ENCODE peak calls at places on chromosomes 5 and 9, in eight cellular contexts. T is B cell; B is H1; F is CD8-positive, alpha-beta memory T cell; X is HFFc6; J is adipocyte; K is stimulated activated CD4-positive, alpha-beta T cell treated with anti-CD3 and anti-CD28 coated beads, TNF-alpha, amount 100 ng/mL, for 48 hours; M is WTC11. U is an unnamed sample.

GRCh38 chr5:95846554-95847260 is 24.2 kb upstream of the GLRX start:
- DNase-seq in T (peak; percentile 79), B (peak; percentile 71), F (peak; percentile 68), X (peak; percentile 62), J (peak; percentile 89), K (peak; percentile 48), M (peak; percentile 60), U (peak; percentile 45)

GRCh38 chr9:89444212-89444611 is 53.7 kb downstream of the SEMA4D start:
- DNase-seq in T (no peak), B (no peak), F (peak; percentile 81), X (no peak), J (no peak), K (no peak), M (no peak), U (no peak)

GRCh38 chr9:107243757-107244156 is 39.3 kb upstream of the RAD23B start:
- DNase-seq in T (no peak), B (no peak), F (peak; percentile 1), X (peak; percentile 31), J (peak; percentile 32), K (peak; percentile 18), M (no peak), U (no peak)

GRCh38 chr5:109558364-109558763 is 131.4 kb upstream of the MAN2A1 start:
- DNase-seq in T (no peak), B (no peak), F (no peak), X (no peak), J (peak; percentile 4), K (no peak), M (no peak), U (no peak)

GRCh38 chr5:179974946-179975712 is 67.4 kb upstream of the TBC1D9B start:
- DNase-seq in T (peak; percentile 79), B (peak; percentile 76), F (peak; percentile 12), X (no peak), J (peak; percentile 26), K (no peak), M (peak; percentile 72), U (no peak)

GRCh38 chr9:78592866-78593265 is 295.9 kb downstream of the PSAT1 start:
- DNase-seq in T (no peak), B (no peak), F (no peak), X (peak; percentile 64), J (peak; percentile 57), K (no peak), M (no peak), U (no peak)

GRCh38 chr9:105445203-105445881 is 2.5 kb upstream of the FSD1L start:
- DNase-seq in T (no peak), B (no peak), F (no peak), X (no peak), J (no peak), K (no peak), M (no peak), U (no peak)

GRCh38 chr9:118321823-118322222 is 617.6 kb downstream of the TLR4 start:
- DNase-seq in T (no peak), B (no peak), F (no peak), X (no peak), J (no peak), K (no peak), M (no peak), U (no peak)

GRCh38 chr5:88677943-88678779 is 204.8 kb downstream of the MEF2C start:
- DNase-seq in T (peak; percentile 21), B (no peak), F (no peak), X (no peak), J (no peak), K (no peak), M (peak; percentile 63), U (no peak)

GRCh38 chr9:5784526-5785315 is 48.2 kb downstream of the ERMP1 start:
- DNase-seq in T (no peak), B (no peak), F (no peak), X (peak; percentile 24), J (no peak), K (no peak), M (no peak), U (no peak)

GRCh38 chr5:176134529-176135223 is 103.5 kb upstream of the SIMC1 start:
- DNase-seq in T (no peak), B (peak; percentile 52), F (no peak), X (no peak), J (no peak), K (no peak), M (no peak), U (no peak)

GRCh38 chr9:136644593-136645342 is 17.9 kb upstream of the EGFL7 start:
- DNase-seq in T (peak; percentile 86), B (peak; percentile 93), F (peak; percentile 58), X (peak; percentile 17), J (peak; percentile 72), K (peak; percentile 53), M (peak; percentile 82), U (peak; percentile 58)

GRCh38 chr9:131815971-131816873 is 76.3 kb upstream of the RAPGEF1 start:
- DNase-seq in T (no peak), B (no peak), F (no peak), X (no peak), J (no peak), K (no peak), M (no peak), U (no peak)

GRCh38 chr9:130735566-130735965 is 42.0 kb downstream of the EXOSC2 start:
- DNase-seq in T (no peak), B (no peak), F (no peak), X (no peak), J (no peak), K (no peak), M (no peak), U (no peak)

GRCh38 chr5:123089572-123089970 is 530 bp downstream of the PRDM6 start:
- DNase-seq in T (peak; percentile 26), B (peak; percentile 83), F (no peak), X (no peak), J (peak; percentile 71), K (no peak), M (peak; percentile 65), U (no peak)

GRCh38 chr9:101639785-101640437 is 45.1 kb upstream of the PPP3R2 start:
- DNase-seq in T (no peak), B (no peak), F (no peak), X (no peak), J (no peak), K (no peak), M (no peak), U (no peak)

GRCh38 chr9:137085918-137086530 is 761 bp upstream of the MAN1B1 start:
- DNase-seq in T (no peak), B (no peak), F (no peak), X (peak; percentile 46), J (peak; percentile 77), K (no peak), M (peak; percentile 36), U (no peak)

GRCh38 chr9:136093331-136093986 is 1.6 kb downstream of the NACC2 start:
- DNase-seq in T (no peak), B (no peak), F (no peak), X (no peak), J (peak; percentile 20), K (no peak), M (no peak), U (no peak)

GRCh38 chr9:123642291-123643278 is 286.6 kb downstream of the CRB2 start:
- DNase-seq in T (no peak), B (no peak), F (no peak), X (no peak), J (peak; percentile 27), K (no peak), M (no peak), U (no peak)

GRCh38 chr9:103661663-103662062 is 432.4 kb upstream of the SMC2 start:
- DNase-seq in T (no peak), B (no peak), F (no peak), X (no peak), J (no peak), K (no peak), M (no peak), U (no peak)

GRCh38 chr9:4375424-4376195 is 75.7 kb upstream of the GLIS3 start:
- DNase-seq in T (no peak), B (no peak), F (peak; percentile 25), X (peak; percentile 92), J (peak; percentile 76), K (no peak), M (no peak), U (no peak)

GRCh38 chr5:45017568-45017967 is 208.8 kb downstream of the MRPS30 start:
- DNase-seq in T (no peak), B (no peak), F (no peak), X (no peak), J (no peak), K (no peak), M (no peak), U (no peak)

GRCh38 chr9:127612993-127613954 is 1.2 kb downstream of the STXBP1 start:
- DNase-seq in T (peak; percentile 41), B (peak; percentile 80), F (peak; percentile 69), X (peak; percentile 77), J (peak; percentile 78), K (no peak), M (peak; percentile 55), U (peak; percentile 9)

GRCh38 chr9:113949206-113950078 is 73.3 kb downstream of the ZNF618 start:
- DNase-seq in T (no peak), B (peak; percentile 39), F (no peak), X (no peak), J (no peak), K (no peak), M (no peak), U (no peak)

GRCh38 chr5:132467292-132467984 is 23.1 kb downstream of the IRF1 start:
- DNase-seq in T (peak; percentile 38), B (no peak), F (no peak), X (no peak), J (no peak), K (no peak), M (no peak), U (no peak)

GRCh38 chr9:89254058-89254772 is 56.8 kb upstream of the CKS2 start:
- DNase-seq in T (no peak), B (no peak), F (no peak), X (no peak), J (no peak), K (no peak), M (no peak), U (no peak)

GRCh38 chr9:1647776-1648175 is 367.4 kb upstream of the SMARCA2 start:
- DNase-seq in T (no peak), B (no peak), F (no peak), X (peak; percentile 8), J (no peak), K (no peak), M (no peak), U (no peak)

GRCh38 chr5:139995929-139996328 is 47.2 kb downstream of the NRG2 start:
- DNase-seq in T (no peak), B (no peak), F (no peak), X (no peak), J (no peak), K (no peak), M (no peak), U (no peak)